ENCODE peak calls at places on chromosomes 7 and 10, in seven cellular contexts. One of them, this sample, is unnamed.
A peak's percentile ranks its signal among the peaks of the same experiment; 100 is the strongest.

GRCh38 chr10:110651044-110651958 is 7.2 kb downstream of the RBM20 start:
- DNase-seq in cardiac muscle cell: no peak
- DNase-seq in astrocyte: peak; percentile 90
- DNase-seq in HCT116: no peak
- DNase-seq in Peyer's patch: peak; percentile 57
- DNase-seq in body of pancreas: no peak
- DNase-seq in GM23248: peak; percentile 84
- DNase-seq in this sample: no peak

GRCh38 chr10:47152861-47153349 is 147.1 kb upstream of the GDF10 start:
- DNase-seq in body of pancreas: no peak
- DNase-seq in Peyer's patch: no peak
- DNase-seq in HCT116: peak; percentile 22
- DNase-seq in cardiac muscle cell: peak; percentile 36
- DNase-seq in GM23248: peak; percentile 51
- DNase-seq in astrocyte: no peak
- DNase-seq in this sample: peak; percentile 94

GRCh38 chr10:43689007-43689491 is 40.4 kb upstream of the ZNF32 start:
- DNase-seq in Peyer's patch: no peak
- DNase-seq in HCT116: no peak
- DNase-seq in body of pancreas: no peak
- DNase-seq in astrocyte: no peak
- DNase-seq in cardiac muscle cell: no peak
- DNase-seq in GM23248: no peak
- DNase-seq in this sample: no peak

GRCh38 chr7:149722356-149722957 is 50.9 kb downstream of the ZNF467 start:
- DNase-seq in body of pancreas: no peak
- DNase-seq in HCT116: no peak
- DNase-seq in Peyer's patch: peak; percentile 37
- DNase-seq in cardiac muscle cell: no peak
- DNase-seq in astrocyte: no peak
- DNase-seq in GM23248: no peak
- DNase-seq in this sample: no peak

GRCh38 chr10:61633665-61634064 is 29.1 kb upstream of the CABCOCO1 start:
- DNase-seq in body of pancreas: no peak
- DNase-seq in astrocyte: peak; percentile 63
- DNase-seq in HCT116: no peak
- DNase-seq in Peyer's patch: no peak
- DNase-seq in GM23248: peak; percentile 56
- DNase-seq in cardiac muscle cell: peak; percentile 36
- DNase-seq in this sample: no peak

GRCh38 chr7:119175916-119176627 is 951.6 kb downstream of the ANKRD7 start:
- DNase-seq in Peyer's patch: peak; percentile 61
- DNase-seq in HCT116: peak; percentile 83
- DNase-seq in GM23248: peak; percentile 73
- DNase-seq in cardiac muscle cell: peak; percentile 70
- DNase-seq in body of pancreas: peak; percentile 34
- DNase-seq in astrocyte: peak; percentile 47
- DNase-seq in this sample: peak; percentile 64

GRCh38 chr10:110657968-110658691 is 14.0 kb downstream of the RBM20 start:
- DNase-seq in body of pancreas: no peak
- DNase-seq in astrocyte: no peak
- DNase-seq in Peyer's patch: no peak
- DNase-seq in GM23248: no peak
- DNase-seq in HCT116: no peak
- DNase-seq in cardiac muscle cell: no peak
- DNase-seq in this sample: no peak

GRCh38 chr7:24123061-24123460 is 160.9 kb upstream of the NPY start:
- DNase-seq in body of pancreas: no peak
- DNase-seq in astrocyte: peak; percentile 30
- DNase-seq in HCT116: no peak
- DNase-seq in GM23248: peak; percentile 58
- DNase-seq in Peyer's patch: no peak
- DNase-seq in cardiac muscle cell: no peak
- DNase-seq in this sample: no peak

GRCh38 chr7:157875230-157876179 is 538.7 kb downstream of the DNAJB6 start:
- DNase-seq in Peyer's patch: no peak
- DNase-seq in HCT116: peak; percentile 23
- DNase-seq in GM23248: peak; percentile 3
- DNase-seq in cardiac muscle cell: no peak
- DNase-seq in body of pancreas: no peak
- DNase-seq in astrocyte: no peak
- DNase-seq in this sample: no peak

GRCh38 chr10:88693392-88694020 is 12.5 kb upstream of the LIPK start:
- DNase-seq in cardiac muscle cell: peak; percentile 44
- DNase-seq in HCT116: no peak
- DNase-seq in GM23248: peak; percentile 39
- DNase-seq in body of pancreas: no peak
- DNase-seq in astrocyte: no peak
- DNase-seq in Peyer's patch: no peak
- DNase-seq in this sample: no peak

GRCh38 chr7:28973591-28973990 is 15.5 kb upstream of the TRIL start:
- DNase-seq in GM23248: no peak
- DNase-seq in HCT116: no peak
- DNase-seq in body of pancreas: no peak
- DNase-seq in Peyer's patch: no peak
- DNase-seq in cardiac muscle cell: no peak
- DNase-seq in astrocyte: no peak
- DNase-seq in this sample: no peak

GRCh38 chr7:30519122-30519521 is 14.5 kb upstream of the GGCT start:
- DNase-seq in cardiac muscle cell: no peak
- DNase-seq in astrocyte: no peak
- DNase-seq in GM23248: no peak
- DNase-seq in body of pancreas: no peak
- DNase-seq in Peyer's patch: no peak
- DNase-seq in HCT116: no peak
- DNase-seq in this sample: no peak

GRCh38 chr7:30523466-30523865 is 18.8 kb upstream of the GGCT start:
- DNase-seq in GM23248: no peak
- DNase-seq in Peyer's patch: no peak
- DNase-seq in HCT116: no peak
- DNase-seq in cardiac muscle cell: no peak
- DNase-seq in astrocyte: no peak
- DNase-seq in body of pancreas: no peak
- DNase-seq in this sample: no peak

GRCh38 chr7:30521532-30521931 is 16.9 kb upstream of the GGCT start:
- DNase-seq in Peyer's patch: peak; percentile 51
- DNase-seq in HCT116: no peak
- DNase-seq in body of pancreas: no peak
- DNase-seq in GM23248: peak; percentile 76
- DNase-seq in astrocyte: peak; percentile 67
- DNase-seq in cardiac muscle cell: peak; percentile 80
- DNase-seq in this sample: no peak

GRCh38 chr7:30524545-30524944 is 19.9 kb upstream of the GGCT start:
- DNase-seq in cardiac muscle cell: no peak
- DNase-seq in astrocyte: no peak
- DNase-seq in Peyer's patch: no peak
- DNase-seq in GM23248: no peak
- DNase-seq in HCT116: no peak
- DNase-seq in body of pancreas: no peak
- DNase-seq in this sample: no peak

DNA sequence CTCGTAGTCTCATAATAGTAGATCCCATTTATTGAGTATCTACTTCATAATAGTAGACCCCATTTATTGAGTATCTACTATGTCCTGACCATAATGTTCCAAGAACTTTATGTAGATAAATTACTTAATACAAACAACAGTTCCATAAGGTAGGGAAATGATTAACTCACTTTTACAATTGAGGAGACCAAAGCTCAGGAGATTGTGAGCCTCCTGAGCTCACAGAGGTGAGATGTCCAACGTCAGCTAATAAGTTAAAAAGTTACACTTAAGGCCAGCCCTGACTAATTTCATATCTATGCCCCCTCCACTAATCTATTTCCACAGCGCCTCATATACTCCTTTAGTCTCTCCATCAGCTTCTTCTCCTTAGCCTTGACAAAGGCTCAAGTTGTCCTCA is 17.5 kb upstream of the GGCT start:
- DNase-seq in astrocyte: no peak
- DNase-seq in HCT116: no peak
- DNase-seq in body of pancreas: no peak
- DNase-seq in GM23248: no peak
- DNase-seq in Peyer's patch: no peak
- DNase-seq in cardiac muscle cell: no peak
- DNase-seq in this sample: no peak
- H3K4me1 ChIP-seq in astrocyte: no peaks in the 10 kb centered on the region
- H3K4me1 ChIP-seq in HCT116: no peaks in the 10 kb centered on the region
- H3K4me1 ChIP-seq in body of pancreas: peaks cover 12% of the 10 kb centered on the region
- H3K4me1 ChIP-seq in GM23248: peaks cover 22% of the 10 kb centered on the region
- H3K4me1 ChIP-seq in Peyer's patch: no peaks in the 10 kb centered on the region
- H3K4me1 ChIP-seq in cardiac muscle cell: no peaks in the 10 kb centered on the region
- H3K4me1 ChIP-seq in this sample: peaks cover 6% of the 10 kb centered on the region

GRCh38 chr10:1602037-1602471 is 135.3 kb downstream of the ADARB2 start:
- DNase-seq in body of pancreas: no peak
- DNase-seq in GM23248: no peak
- DNase-seq in HCT116: no peak
- DNase-seq in Peyer's patch: peak; percentile 29
- DNase-seq in astrocyte: no peak
- DNase-seq in cardiac muscle cell: no peak
- DNase-seq in this sample: no peak
- H3K27me3 ChIP-seq in body of pancreas: no peaks in the 10 kb centered on the region
- H3K27me3 ChIP-seq in GM23248: no peaks in the 10 kb centered on the region
- H3K27me3 ChIP-seq in HCT116: peaks cover 14% of the 10 kb centered on the region
- H3K27me3 ChIP-seq in Peyer's patch: no peaks in the 10 kb centered on the region
- H3K27me3 ChIP-seq in astrocyte: no peaks in the 10 kb centered on the region
- H3K27me3 ChIP-seq in cardiac muscle cell: no peaks in the 10 kb centered on the region
- H3K27me3 ChIP-seq in this sample: no peaks in the 10 kb centered on the region

GRCh38 chr7:21819048-21819447 is 126.7 kb downstream of the CDCA7L start:
- DNase-seq in body of pancreas: no peak
- DNase-seq in HCT116: no peak
- DNase-seq in Peyer's patch: no peak
- DNase-seq in GM23248: no peak
- DNase-seq in astrocyte: no peak
- DNase-seq in cardiac muscle cell: no peak
- DNase-seq in this sample: no peak
- H3K4me1 ChIP-seq in body of pancreas: no peaks in the 10 kb centered on the region
- H3K4me1 ChIP-seq in HCT116: no peaks in the 10 kb centered on the region
- H3K4me1 ChIP-seq in Peyer's patch: no peaks in the 10 kb centered on the region
- H3K4me1 ChIP-seq in GM23248: no peaks in the 10 kb centered on the region
- H3K4me1 ChIP-seq in astrocyte: no peaks in the 10 kb centered on the region
- H3K4me1 ChIP-seq in cardiac muscle cell: no peaks in the 10 kb centered on the region
- H3K4me1 ChIP-seq in this sample: no peaks in the 10 kb centered on the region

GRCh38 chr10:65284495-65285041 is 1641.3 kb upstream of the LRRTM3 start:
- DNase-seq in HCT116: no peak
- DNase-seq in cardiac muscle cell: no peak
- DNase-seq in astrocyte: no peak
- DNase-seq in GM23248: no peak
- DNase-seq in body of pancreas: no peak
- DNase-seq in Peyer's patch: no peak
- DNase-seq in this sample: no peak
- H3K27me3 ChIP-seq in HCT116: no peaks in the 10 kb centered on the region
- H3K27me3 ChIP-seq in cardiac muscle cell: no peaks in the 10 kb centered on the region
- H3K27me3 ChIP-seq in astrocyte: no peaks in the 10 kb centered on the region
- H3K27me3 ChIP-seq in GM23248: no peaks in the 10 kb centered on the region
- H3K27me3 ChIP-seq in body of pancreas: no peaks in the 10 kb centered on the region
- H3K27me3 ChIP-seq in Peyer's patch: no peaks in the 10 kb centered on the region
- H3K27me3 ChIP-seq in this sample: no peaks in the 10 kb centered on the region

GRCh38 chr7:104972510-104972909 is 41.5 kb upstream of the KMT2E start:
- DNase-seq in Peyer's patch: no peak
- DNase-seq in body of pancreas: no peak
- DNase-seq in astrocyte: peak; percentile 77
- DNase-seq in HCT116: no peak
- DNase-seq in cardiac muscle cell: no peak
- DNase-seq in GM23248: peak; percentile 84
- DNase-seq in this sample: peak; percentile 69

GRCh38 chr7:104973227-104973626 is 40.8 kb upstream of the KMT2E start:
- DNase-seq in HCT116: no peak
- DNase-seq in Peyer's patch: no peak
- DNase-seq in GM23248: peak; percentile 66
- DNase-seq in cardiac muscle cell: no peak
- DNase-seq in astrocyte: no peak
- DNase-seq in body of pancreas: no peak
- DNase-seq in this sample: peak; percentile 93

GRCh38 chr7:104971290-104972071 is 42.5 kb upstream of the KMT2E start:
- DNase-seq in astrocyte: no peak
- DNase-seq in body of pancreas: no peak
- DNase-seq in cardiac muscle cell: peak; percentile 59
- DNase-seq in Peyer's patch: no peak
- DNase-seq in HCT116: no peak
- DNase-seq in GM23248: peak; percentile 79
- DNase-seq in this sample: peak; percentile 80

GRCh38 chr7:104976966-104977636 is 36.9 kb upstream of the KMT2E start:
- DNase-seq in body of pancreas: no peak
- DNase-seq in astrocyte: no peak
- DNase-seq in cardiac muscle cell: no peak
- DNase-seq in GM23248: no peak
- DNase-seq in Peyer's patch: no peak
- DNase-seq in HCT116: no peak
- DNase-seq in this sample: no peak

DNA sequence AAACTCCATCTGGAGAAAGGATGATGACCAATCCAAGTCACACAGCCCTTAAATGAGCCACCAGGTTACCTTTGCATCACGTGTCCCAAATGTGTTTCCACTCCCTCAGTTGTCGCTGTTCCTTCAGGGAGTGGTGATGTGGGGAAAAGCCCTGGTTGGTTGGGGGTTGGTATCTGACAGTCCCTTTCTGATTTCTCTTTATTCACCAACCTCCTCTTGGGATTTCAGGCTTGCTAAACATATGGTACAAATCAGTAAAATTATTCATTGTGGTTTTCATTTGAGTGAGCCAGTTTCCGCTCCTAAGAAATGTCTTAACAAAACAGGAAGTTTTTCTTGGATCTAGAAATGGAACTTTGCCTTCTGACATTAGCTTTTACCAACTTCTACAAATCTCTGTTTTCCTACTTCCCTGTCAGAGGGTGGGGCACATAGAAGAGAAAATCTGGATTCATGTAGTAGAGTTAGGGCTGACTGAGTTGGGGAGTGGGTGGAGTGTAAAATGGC is 40.0 kb upstream of the KMT2E start:
- DNase-seq in GM23248: peak; percentile 93
- DNase-seq in HCT116: no peak
- DNase-seq in body of pancreas: no peak
- DNase-seq in astrocyte: peak; percentile 92
- DNase-seq in cardiac muscle cell: peak; percentile 92
- DNase-seq in Peyer's patch: no peak
- DNase-seq in this sample: no peak
- H3K4me1 ChIP-seq in GM23248: peaks cover 60% of the 10 kb centered on the region
- H3K4me1 ChIP-seq in HCT116: peaks cover 4% of the 10 kb centered on the region
- H3K4me1 ChIP-seq in body of pancreas: peaks cover 43% of the 10 kb centered on the region
- H3K4me1 ChIP-seq in astrocyte: peaks cover 34% of the 10 kb centered on the region
- H3K4me1 ChIP-seq in cardiac muscle cell: peaks cover 12% of the 10 kb centered on the region
- H3K4me1 ChIP-seq in Peyer's patch: no peaks in the 10 kb centered on the region
- H3K4me1 ChIP-seq in this sample: peaks cover 36% of the 10 kb centered on the region

GRCh38 chr7:69609901-69610674 is 11.8 kb downstream of the AUTS2 start:
- DNase-seq in astrocyte: peak; percentile 65
- DNase-seq in body of pancreas: no peak
- DNase-seq in GM23248: no peak
- DNase-seq in Peyer's patch: no peak
- DNase-seq in cardiac muscle cell: no peak
- DNase-seq in HCT116: no peak
- DNase-seq in this sample: no peak
- H3K27me3 ChIP-seq in astrocyte: peaks cover 8% of the 10 kb centered on the region
- H3K27me3 ChIP-seq in body of pancreas: no peaks in the 10 kb centered on the region
- H3K27me3 ChIP-seq in GM23248: no peaks in the 10 kb centered on the region
- H3K27me3 ChIP-seq in Peyer's patch: no peaks in the 10 kb centered on the region
- H3K27me3 ChIP-seq in cardiac muscle cell: peaks cover 32% of the 10 kb centered on the region
- H3K27me3 ChIP-seq in HCT116: no peaks in the 10 kb centered on the region
- H3K27me3 ChIP-seq in this sample: peaks cover 26% of the 10 kb centered on the region

GRCh38 chr7:139094030-139094429 is 15.5 kb downstream of the ZC3HAV1 start:
- DNase-seq in body of pancreas: no peak
- DNase-seq in Peyer's patch: no peak
- DNase-seq in HCT116: no peak
- DNase-seq in cardiac muscle cell: no peak
- DNase-seq in astrocyte: no peak
- DNase-seq in GM23248: no peak
- DNase-seq in this sample: no peak
- H3K4me1 ChIP-seq in body of pancreas: peaks cover 16% of the 10 kb centered on the region
- H3K4me1 ChIP-seq in Peyer's patch: peaks cover 4% of the 10 kb centered on the region
- H3K4me1 ChIP-seq in HCT116: no peaks in the 10 kb centered on the region
- H3K4me1 ChIP-seq in cardiac muscle cell: peaks cover 10% of the 10 kb centered on the region
- H3K4me1 ChIP-seq in astrocyte: no peaks in the 10 kb centered on the region
- H3K4me1 ChIP-seq in GM23248: peaks cover 4% of the 10 kb centered on the region
- H3K4me1 ChIP-seq in this sample: peaks cover 4% of the 10 kb centered on the region

This sample was measured in foreskin keratinocyte.